ENCODE peak calls at places on chromosome 9, in four cellular contexts. O is SK-N-SH, D is K562, L is HCT116. A is an unnamed sample.

GRCh38 chr9:27945386-27945785 is 372.1 kb upstream of the C9orf72 start:
- DNase-seq in O (no peak), D (no peak), L (no peak), A (no peak)

GRCh38 chr9:10045598-10045997 is 567.2 kb downstream of the PTPRD start:
- DNase-seq in O (no peak), D (no peak), L (no peak), A (no peak)

GRCh38 chr9:113454914-113455761 is 8.4 kb upstream of the RGS3 start:
- DNase-seq in O (no peak), D (peak; percentile 95), L (peak; percentile 16), A (no peak)

GRCh38 chr9:131744171-131744714 is 4.4 kb upstream of the RAPGEF1 start:
- DNase-seq in O (no peak), D (no peak), L (no peak), A (no peak)

GRCh38 chr9:135043345-135043744 is 44.1 kb upstream of the OLFM1 start:
- DNase-seq in O (no peak), D (no peak), L (no peak), A (no peak)

GRCh38 chr9:134888603-134889195 is 8.1 kb downstream of the FCN2 start:
- DNase-seq in O (no peak), D (no peak), L (no peak), A (no peak)

GRCh38 chr9:109923826-109924225 is 143.8 kb downstream of the PALM2AKAP2 start:
- DNase-seq in O (no peak), D (no peak), L (no peak), A (no peak)

GRCh38 chr9:121853617-121854395 is 202.4 kb downstream of the DAB2IP start:
- DNase-seq in O (no peak), D (no peak), L (no peak), A (no peak)

GRCh38 chr9:14752871-14753270 is 30.3 kb upstream of the CER1 start:
- DNase-seq in O (no peak), D (no peak), L (no peak), A (no peak)

GRCh38 chr9:108212179-108212578 is 643.6 kb downstream of the ACTL7B start:
- DNase-seq in O (no peak), D (peak; percentile 4), L (no peak), A (no peak)

GRCh38 chr9:33081128-33081851 is 4.8 kb upstream of the SMU1 start:
- DNase-seq in O (peak; percentile 86), D (peak; percentile 83), L (peak; percentile 79), A (peak; percentile 53)

GRCh38 chr9:105065119-105066088 is 137.4 kb upstream of the ABCA1 start:
- DNase-seq in O (no peak), D (no peak), L (no peak), A (no peak)

GRCh38 chr9:106149956-106150355 is 455.6 kb downstream of the TMEM38B start:
- DNase-seq in O (no peak), D (no peak), L (no peak), A (no peak)

GRCh38 chr9:7216004-7216821 is 458.4 kb downstream of the KDM4C start:
- DNase-seq in O (no peak), D (no peak), L (no peak), A (no peak)

GRCh38 chr9:16726718-16727451 is 143.6 kb downstream of the BNC2 start:
- DNase-seq in O (peak; percentile 82), D (no peak), L (no peak), A (no peak)

DNA sequence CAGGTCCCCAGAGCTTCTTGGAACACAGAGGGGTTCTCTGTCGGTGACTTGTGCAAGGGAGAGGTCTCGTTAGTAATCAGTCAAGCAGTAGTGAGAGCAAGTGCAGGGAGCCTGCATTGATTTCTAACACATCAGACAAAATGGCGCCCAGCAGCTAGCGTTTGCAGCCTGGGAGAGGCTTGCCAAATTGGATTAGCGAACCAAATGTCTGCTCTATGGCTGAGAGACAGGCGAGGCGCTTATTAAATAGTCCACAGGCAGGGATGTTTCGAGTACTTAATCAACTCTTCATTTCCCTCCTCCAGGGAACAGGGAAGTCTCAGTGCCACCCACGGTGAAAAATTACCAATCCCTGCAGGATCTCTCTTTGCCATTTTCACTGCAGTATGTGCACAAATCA is 131.4 kb upstream of the SHB start:
- DNase-seq in O (no peak), D (no peak), L (no peak), A (no peak)
- TF ChIP-seq SIN3A in O (no peak), D (no peak), L (no peak), A (no peak)

GRCh38 chr9:92291577-92291976 is 1.9 kb downstream of the IARS1 start:
- DNase-seq in O (no peak), D (no peak), L (no peak), A (no peak)
- H3K4me3 ChIP-seq in O (no peak overlapping the region), D (peak overlapping the region; percentile 70), L (peak overlapping the region; percentile 92), A (peak overlapping the region; percentile 97)

GRCh38 chr9:111475195-111475594 is 9.0 kb downstream of the ECPAS start:
- DNase-seq in O (no peak), D (no peak), L (no peak), A (no peak)

GRCh38 chr9:111482656-111483418 is 1.3 kb downstream of the ECPAS start:
- DNase-seq in O (peak; percentile 83), D (peak; percentile 89), L (no peak), A (no peak)

GRCh38 chr9:111474385-111474784 is 9.8 kb downstream of the ECPAS start:
- DNase-seq in O (no peak), D (no peak), L (no peak), A (no peak)

GRCh38 chr9:111481885-111482636 is 2.1 kb downstream of the ECPAS start:
- DNase-seq in O (no peak), D (peak; percentile 62), L (no peak), A (no peak)

DNA sequence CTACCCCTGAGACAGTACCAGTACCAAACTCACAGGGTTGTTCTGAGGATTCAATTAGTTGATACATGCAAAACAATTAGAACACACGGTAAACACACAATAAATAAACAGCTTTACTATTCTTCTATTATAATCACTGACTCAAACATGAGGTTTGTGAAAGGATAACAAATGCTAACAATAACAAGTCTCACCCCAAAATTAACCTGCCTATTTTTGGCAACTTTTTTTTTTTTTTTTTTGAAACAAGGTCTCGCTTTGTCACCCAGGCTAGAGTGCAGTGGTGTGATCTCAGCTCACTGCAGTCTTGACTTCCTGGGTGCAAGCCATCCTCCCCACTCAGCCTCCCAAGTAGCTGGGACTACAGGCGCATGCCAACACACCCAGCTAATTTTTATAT is 6.5 kb downstream of the ECPAS start:
- DNase-seq in O (no peak), D (no peak), L (no peak), A (no peak)
- H3K27ac ChIP-seq in O (no peak overlapping the region), D (no peak overlapping the region), L (no peak overlapping the region), A (no peak overlapping the region)

DNA sequence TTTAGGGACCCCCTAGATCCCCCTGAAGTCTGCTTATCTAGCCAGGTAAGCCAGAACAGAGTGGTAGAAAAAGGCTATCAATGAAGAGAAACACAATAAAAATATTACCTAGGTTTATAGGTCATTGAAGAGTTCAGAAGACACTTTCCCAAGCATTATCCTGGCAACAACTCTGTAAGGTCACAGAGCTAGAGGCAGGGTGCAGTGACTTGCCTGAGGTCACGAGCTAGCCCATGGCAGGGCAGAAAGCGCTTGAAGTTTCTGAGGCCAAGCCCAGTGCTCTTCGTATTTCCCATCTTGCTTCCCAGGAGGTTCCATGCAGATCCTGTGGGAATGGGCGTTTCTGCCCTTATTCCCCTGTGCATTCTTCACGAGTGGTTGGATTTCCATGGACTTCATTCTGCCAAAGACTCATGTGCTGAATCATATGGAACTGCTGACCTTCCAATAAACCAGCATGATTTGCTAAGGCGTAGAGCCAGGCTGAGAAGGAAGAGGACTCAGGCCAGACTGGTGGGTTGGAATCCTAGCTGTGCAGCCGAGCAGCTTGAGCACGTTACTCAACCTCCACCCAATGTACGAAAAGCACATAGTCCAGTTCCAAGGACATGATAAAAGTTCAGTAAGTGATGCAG is 22.1 kb downstream of the TRMO start:
- DNase-seq in O (no peak), D (no peak), L (no peak), A (no peak)
- TF ChIP-seq SIN3A in O (no peak), D (no peak), L (no peak), A (no peak)

DNA sequence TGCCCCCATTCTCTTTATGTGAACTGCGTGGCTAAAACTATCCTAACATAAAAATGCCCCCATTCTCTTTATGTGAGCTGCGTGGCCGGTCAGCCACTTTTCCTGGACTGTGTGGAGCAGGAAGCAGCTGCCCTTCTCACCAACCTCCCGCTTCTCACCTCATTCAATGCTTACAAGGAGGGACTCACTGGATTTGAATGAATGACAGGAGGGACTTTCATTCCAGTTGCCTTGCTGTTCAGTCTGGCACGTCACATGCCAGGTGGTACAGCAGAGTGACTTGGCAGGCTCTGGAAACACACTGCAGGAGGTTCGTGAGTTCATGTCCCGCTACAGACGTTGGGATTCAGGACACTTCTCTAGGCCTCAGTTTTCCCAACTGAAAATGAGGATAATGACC is 60.2 kb upstream of the NFIL3 start:
- DNase-seq in O (no peak), D (no peak), L (no peak), A (no peak)
- H3K4me3 ChIP-seq in O (no peak overlapping the region), D (no peak overlapping the region), L (no peak overlapping the region), A (no peak overlapping the region)

GRCh38 chr9:130040901-130041647 is 1.9 kb downstream of the FNBP1 start:
- DNase-seq in O (no peak), D (no peak), L (no peak), A (no peak)
- H3K27ac ChIP-seq in O (peak overlapping the region; percentile 72), D (no peak overlapping the region), L (no peak overlapping the region), A (peak overlapping the region; percentile 79)

A was measured in Panc1.